ENCODE peak calls at places on chromosomes 6 and 20, in four cellular contexts. One of them, this sample, is unnamed.
A peak's percentile ranks its signal among the peaks of the same experiment; 100 is the strongest.

GRCh38 chr6:15501806-15502450 is 160.9 kb downstream of the DTNBP1 start:
- DNase-seq in Peyer's patch: no peak
- DNase-seq in MM.1S: no peak
- DNase-seq in right cardiac atrium: peak; percentile 90
- DNase-seq in this sample: no peak

GRCh38 chr6:147947521-147947920 is 395.1 kb upstream of the SASH1 start:
- DNase-seq in MM.1S: no peak
- DNase-seq in Peyer's patch: no peak
- DNase-seq in right cardiac atrium: no peak
- DNase-seq in this sample: no peak

GRCh38 chr6:39313526-39314272 is 520 bp downstream of the KCNK17 start:
- DNase-seq in right cardiac atrium: peak; percentile 72
- DNase-seq in Peyer's patch: no peak
- DNase-seq in MM.1S: no peak
- DNase-seq in this sample: no peak

GRCh38 chr6:166572370-166573261 is 13.9 kb downstream of the RAMACL start:
- DNase-seq in MM.1S: no peak
- DNase-seq in Peyer's patch: no peak
- DNase-seq in right cardiac atrium: no peak
- DNase-seq in this sample: peak; percentile 75

GRCh38 chr6:150345786-150346185 is 23.0 kb upstream of the IYD start:
- DNase-seq in right cardiac atrium: no peak
- DNase-seq in MM.1S: no peak
- DNase-seq in Peyer's patch: no peak
- DNase-seq in this sample: no peak

GRCh38 chr6:38771111-38771694 is 56.1 kb downstream of the DNAH8 start:
- DNase-seq in MM.1S: no peak
- DNase-seq in right cardiac atrium: no peak
- DNase-seq in Peyer's patch: no peak
- DNase-seq in this sample: no peak

GRCh38 chr6:166950443-166950821 is 5.9 kb downstream of the RNASET2 start:
- DNase-seq in Peyer's patch: peak; percentile 67
- DNase-seq in right cardiac atrium: no peak
- DNase-seq in MM.1S: peak; percentile 71
- DNase-seq in this sample: no peak

GRCh38 chr20:62732766-62733165 is 24.1 kb downstream of the NTSR1 start:
- DNase-seq in MM.1S: no peak
- DNase-seq in right cardiac atrium: peak; percentile 33
- DNase-seq in Peyer's patch: peak; percentile 38
- DNase-seq in this sample: no peak

GRCh38 chr20:11080010-11080409 is 406.2 kb upstream of the JAG1 start:
- DNase-seq in right cardiac atrium: no peak
- DNase-seq in Peyer's patch: no peak
- DNase-seq in MM.1S: no peak
- DNase-seq in this sample: no peak

GRCh38 chr6:129183681-129184216 is 300.8 kb downstream of the LAMA2 start:
- DNase-seq in Peyer's patch: no peak
- DNase-seq in MM.1S: no peak
- DNase-seq in right cardiac atrium: no peak
- DNase-seq in this sample: no peak

GRCh38 chr6:136095961-136096360 is 154.2 kb downstream of the MTFR2 start:
- DNase-seq in Peyer's patch: no peak
- DNase-seq in MM.1S: no peak
- DNase-seq in right cardiac atrium: peak; percentile 83
- DNase-seq in this sample: peak; percentile 52

GRCh38 chr6:135586844-135587243 is 89.3 kb upstream of the AHI1 start:
- DNase-seq in Peyer's patch: no peak
- DNase-seq in right cardiac atrium: no peak
- DNase-seq in MM.1S: peak; percentile 94
- DNase-seq in this sample: peak; percentile 66

GRCh38 chr6:39876826-39877225 is 57.4 kb downstream of the MOCS1 start:
- DNase-seq in MM.1S: no peak
- DNase-seq in Peyer's patch: no peak
- DNase-seq in right cardiac atrium: no peak
- DNase-seq in this sample: no peak

GRCh38 chr6:26553264-26553738 is 15.1 kb downstream of the HMGN4 start:
- DNase-seq in Peyer's patch: peak; percentile 88
- DNase-seq in right cardiac atrium: peak; percentile 84
- DNase-seq in MM.1S: peak; percentile 73
- DNase-seq in this sample: peak; percentile 58

GRCh38 chr6:139482184-139482751 is 107.8 kb upstream of the CITED2 start:
- DNase-seq in right cardiac atrium: no peak
- DNase-seq in MM.1S: peak; percentile 31
- DNase-seq in Peyer's patch: no peak
- DNase-seq in this sample: no peak

GRCh38 chr6:10633216-10633615 is 61.2 kb downstream of the C6orf52 start:
- DNase-seq in MM.1S: peak; percentile 45
- DNase-seq in Peyer's patch: no peak
- DNase-seq in right cardiac atrium: no peak
- DNase-seq in this sample: no peak

GRCh38 chr6:53673138-53673801 is 7.7 kb upstream of the KLHL31 start:
- DNase-seq in Peyer's patch: no peak
- DNase-seq in right cardiac atrium: no peak
- DNase-seq in MM.1S: no peak
- DNase-seq in this sample: no peak

GRCh38 chr6:123794799-123795198 is 8.9 kb upstream of the NKAIN2 start:
- DNase-seq in MM.1S: no peak
- DNase-seq in right cardiac atrium: no peak
- DNase-seq in Peyer's patch: no peak
- DNase-seq in this sample: no peak

GRCh38 chr6:14354919-14355572 is 237.5 kb downstream of the CD83 start:
- DNase-seq in right cardiac atrium: peak; percentile 82
- DNase-seq in MM.1S: no peak
- DNase-seq in Peyer's patch: peak; percentile 55
- DNase-seq in this sample: peak; percentile 39

GRCh38 chr6:75723382-75723781 is 25.7 kb upstream of the MYO6 start:
- DNase-seq in right cardiac atrium: no peak
- DNase-seq in Peyer's patch: no peak
- DNase-seq in MM.1S: no peak
- DNase-seq in this sample: no peak

GRCh38 chr6:132198896-132199295 is 202.4 kb downstream of the MOXD1 start:
- DNase-seq in MM.1S: no peak
- DNase-seq in Peyer's patch: no peak
- DNase-seq in right cardiac atrium: no peak
- DNase-seq in this sample: no peak

GRCh38 chr6:154766993-154767392 is 33.8 kb downstream of the SCAF8 start:
- DNase-seq in Peyer's patch: no peak
- DNase-seq in MM.1S: no peak
- DNase-seq in right cardiac atrium: no peak
- DNase-seq in this sample: no peak

GRCh38 chr6:139423970-139424667 is 49.7 kb upstream of the CITED2 start:
- DNase-seq in MM.1S: no peak
- DNase-seq in right cardiac atrium: no peak
- DNase-seq in Peyer's patch: no peak
- DNase-seq in this sample: no peak

GRCh38 chr6:146312606-146313005 is 231.0 kb upstream of the RAB32 start:
- DNase-seq in MM.1S: no peak
- DNase-seq in Peyer's patch: no peak
- DNase-seq in right cardiac atrium: no peak
- DNase-seq in this sample: no peak

GRCh38 chr20:53937929-53938367 is 132.4 kb downstream of the BCAS1 start:
- DNase-seq in right cardiac atrium: no peak
- DNase-seq in MM.1S: no peak
- DNase-seq in Peyer's patch: no peak
- DNase-seq in this sample: no peak

GRCh38 chr6:7165002-7165735 is 57.4 kb downstream of the RREB1 start:
- DNase-seq in MM.1S: no peak
- DNase-seq in right cardiac atrium: no peak
- DNase-seq in Peyer's patch: no peak
- DNase-seq in this sample: no peak

GRCh38 chr6:101490857-101491256 is 97.3 kb downstream of the GRIK2 start:
- DNase-seq in Peyer's patch: no peak
- DNase-seq in MM.1S: no peak
- DNase-seq in right cardiac atrium: no peak
- DNase-seq in this sample: no peak

GRCh38 chr20:58714923-58715708 is 22.5 kb downstream of the NPEPL1 start:
- DNase-seq in right cardiac atrium: peak; percentile 38
- DNase-seq in Peyer's patch: no peak
- DNase-seq in MM.1S: no peak
- DNase-seq in this sample: peak; percentile 25

DNA sequence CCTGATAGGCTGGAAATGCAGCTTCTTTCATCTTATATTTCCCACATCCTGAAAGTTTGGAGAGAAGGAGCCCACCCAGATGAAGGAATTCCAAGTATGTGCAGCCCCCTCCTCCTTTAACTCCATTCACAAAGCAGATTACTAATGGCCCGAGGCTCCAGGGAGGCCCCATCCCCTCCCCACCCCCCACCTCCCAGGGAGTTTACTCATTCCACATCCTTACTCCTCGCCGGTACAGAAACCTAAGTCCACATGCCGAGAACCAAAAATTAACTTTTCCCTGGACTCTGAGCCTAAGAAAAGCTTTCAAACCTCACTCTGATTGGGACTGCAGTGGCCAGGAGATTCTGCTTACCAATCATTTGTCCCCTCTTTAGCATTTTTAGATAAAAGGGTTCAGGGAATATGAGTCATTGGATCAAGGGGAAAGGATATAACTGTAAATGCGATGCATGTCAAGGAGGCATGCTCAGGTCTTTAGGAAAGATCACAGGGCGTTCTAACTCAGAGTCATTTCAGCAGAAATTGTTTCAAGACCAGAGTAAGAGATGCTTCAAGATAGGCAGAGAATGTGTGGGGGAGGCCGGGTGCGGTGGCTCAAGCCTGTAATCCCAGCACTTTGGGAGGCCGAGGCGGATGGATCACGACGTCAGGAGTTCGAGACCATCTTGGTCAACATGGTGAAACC is 31.9 kb upstream of the PIM1 start:
- DNase-seq in right cardiac atrium: no peak
- DNase-seq in Peyer's patch: no peak
- DNase-seq in MM.1S: no peak
- DNase-seq in this sample: no peak
- H3K4me1 ChIP-seq in right cardiac atrium: peaks cover 4% of the 10 kb centered on the region
- H3K4me1 ChIP-seq in Peyer's patch: no peaks in the 10 kb centered on the region
- H3K4me1 ChIP-seq in MM.1S: peaks cover 15% of the 10 kb centered on the region
- H3K4me1 ChIP-seq in this sample: peaks cover 12% of the 10 kb centered on the region

GRCh38 chr6:157539421-157539822 is 158.4 kb downstream of the ZDHHC14 start:
- DNase-seq in right cardiac atrium: no peak
- DNase-seq in Peyer's patch: no peak
- DNase-seq in MM.1S: no peak
- DNase-seq in this sample: no peak

GRCh38 chr6:157538163-157538562 is 157.2 kb downstream of the ZDHHC14 start:
- DNase-seq in Peyer's patch: peak; percentile 66
- DNase-seq in right cardiac atrium: no peak
- DNase-seq in MM.1S: no peak
- DNase-seq in this sample: no peak

GRCh38 chr6:157539900-157540752 is 159.1 kb downstream of the ZDHHC14 start:
- DNase-seq in Peyer's patch: peak; percentile 67
- DNase-seq in MM.1S: no peak
- DNase-seq in right cardiac atrium: no peak
- DNase-seq in this sample: no peak

GRCh38 chr6:157537518-157537917 is 156.5 kb downstream of the ZDHHC14 start:
- DNase-seq in Peyer's patch: no peak
- DNase-seq in right cardiac atrium: no peak
- DNase-seq in MM.1S: no peak
- DNase-seq in this sample: no peak

GRCh38 chr6:157538698-157539097 is 157.7 kb downstream of the ZDHHC14 start:
- DNase-seq in MM.1S: no peak
- DNase-seq in Peyer's patch: no peak
- DNase-seq in right cardiac atrium: no peak
- DNase-seq in this sample: no peak
- H3K4me1 ChIP-seq in MM.1S: peaks cover 9% of the 10 kb centered on the region
- H3K4me1 ChIP-seq in Peyer's patch: peaks cover 30% of the 10 kb centered on the region
- H3K4me1 ChIP-seq in right cardiac atrium: peaks cover 14% of the 10 kb centered on the region
- H3K4me1 ChIP-seq in this sample: peaks cover 16% of the 10 kb centered on the region

DNA sequence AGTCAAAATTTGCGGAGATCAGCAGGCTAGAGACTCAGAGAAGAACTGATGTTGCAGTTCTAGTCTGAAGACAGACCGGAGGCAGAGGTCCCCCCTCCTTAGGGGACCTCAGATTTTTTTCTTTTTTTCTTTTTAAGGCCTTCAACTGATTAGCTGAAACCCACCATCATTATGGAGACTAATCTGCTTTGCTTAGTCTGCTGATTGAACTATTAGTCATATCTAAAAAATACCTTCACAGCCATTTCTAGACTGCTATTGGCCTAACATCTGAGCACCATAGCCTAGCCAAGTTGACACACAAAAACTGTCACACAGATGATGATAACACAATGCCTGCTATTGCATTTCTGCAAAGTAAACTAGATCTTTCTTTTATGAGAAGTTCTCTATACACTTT is 141.1 kb upstream of the TNFAIP3 start:
- DNase-seq in MM.1S: no peak
- DNase-seq in Peyer's patch: no peak
- DNase-seq in right cardiac atrium: no peak
- DNase-seq in this sample: no peak
- H3K4me1 ChIP-seq in MM.1S: no peaks in the 10 kb centered on the region
- H3K4me1 ChIP-seq in Peyer's patch: no peaks in the 10 kb centered on the region
- H3K4me1 ChIP-seq in right cardiac atrium: peaks cover 2% of the 10 kb centered on the region
- H3K4me1 ChIP-seq in this sample: no peaks in the 10 kb centered on the region

GRCh38 chr6:25175216-25175615 is 104.0 kb upstream of the CARMIL1 start:
- DNase-seq in Peyer's patch: no peak
- DNase-seq in MM.1S: no peak
- DNase-seq in right cardiac atrium: no peak
- DNase-seq in this sample: no peak
- H3K4me1 ChIP-seq in Peyer's patch: no peaks in the 10 kb centered on the region
- H3K4me1 ChIP-seq in MM.1S: peaks cover 54% of the 10 kb centered on the region
- H3K4me1 ChIP-seq in right cardiac atrium: peaks cover 6% of the 10 kb centered on the region
- H3K4me1 ChIP-seq in this sample: peaks cover 3% of the 10 kb centered on the region

DNA sequence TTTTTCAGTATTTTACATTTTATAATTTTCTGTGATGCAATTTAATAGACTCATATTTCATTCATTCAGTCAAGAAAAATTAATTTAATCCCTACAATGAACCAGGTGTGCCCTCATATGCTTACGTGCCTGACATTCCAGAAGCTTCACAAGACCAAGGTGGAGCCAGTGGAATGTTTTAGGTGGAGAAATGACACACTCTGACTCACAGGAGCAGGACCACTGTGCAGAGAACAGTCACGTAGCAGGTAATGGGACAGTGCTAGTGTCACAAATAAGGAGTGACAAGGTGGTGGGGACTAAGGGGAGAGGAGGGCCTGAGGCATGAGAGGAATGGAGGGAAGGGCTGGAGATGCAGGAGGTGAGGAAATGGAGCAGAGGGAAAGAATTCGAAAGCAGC is 37.0 kb upstream of the HLA-G start:
- DNase-seq in Peyer's patch: no peak
- DNase-seq in right cardiac atrium: no peak
- DNase-seq in MM.1S: no peak
- DNase-seq in this sample: no peak
- H3K4me1 ChIP-seq in Peyer's patch: no peaks in the 10 kb centered on the region
- H3K4me1 ChIP-seq in right cardiac atrium: peaks cover 2% of the 10 kb centered on the region
- H3K4me1 ChIP-seq in MM.1S: no peaks in the 10 kb centered on the region
- H3K4me1 ChIP-seq in this sample: no peaks in the 10 kb centered on the region

This sample was measured in lung.